ENCODE peak calls at places on chromosomes 11 and 22, in seven cellular contexts. P is B cell; L is tibial artery; I is neural progenitor cell; E is activated CD4-positive, alpha-beta T cell treated with anti-CD3 and anti-CD28 coated beads, Interleukin-2, amount 50 U/mL, for 1 hour; X is EL; D is Right ventricle myocardium inferior. H is an unnamed sample.

GRCh38 chr22:20052309-20053250 is 27.5 kb upstream of the DGCR8 start:
- DNase-seq in P (no peak), E (no peak), D (peak; percentile 64), X (no peak), L (no peak), I (no peak), H (peak; percentile 16)

GRCh38 chr11:45217991-45218390 is 68.2 kb downstream of the SYT13 start:
- DNase-seq in E (no peak), P (no peak), X (peak; percentile 4), L (no peak), I (no peak), D (no peak), H (peak; percentile 33)

GRCh38 chr11:113317297-113317696 is 2.9 kb downstream of the TTC12 start:
- DNase-seq in D (no peak), P (no peak), L (no peak), E (no peak), I (no peak), X (no peak), H (no peak)

GRCh38 chr11:24575392-24575791 is 78.5 kb downstream of the LUZP2 start:
- DNase-seq in D (no peak), E (no peak), X (peak; percentile 60), I (no peak), L (no peak), P (no peak), H (peak; percentile 44)

GRCh38 chr11:134245434-134245833 is 7.7 kb downstream of the THYN1 start:
- DNase-seq in L (no peak), I (no peak), X (no peak), P (no peak), D (no peak), E (no peak), H (no peak)

GRCh38 chr11:78798567-78799170 is 224.0 kb upstream of the NARS2 start:
- DNase-seq in X (peak; percentile 60), D (peak; percentile 81), P (no peak), L (peak; percentile 88), I (peak; percentile 79), E (peak; percentile 1), H (peak; percentile 52)

GRCh38 chr11:116312560-116313340 is 460.0 kb downstream of the BUD13 start:
- DNase-seq in X (peak; percentile 4), I (peak; percentile 42), L (peak; percentile 80), E (no peak), P (no peak), D (peak; percentile 89), H (no peak)

GRCh38 chr11:120134106-120134930 is 3.6 kb downstream of the TRIM29 start:
- DNase-seq in L (peak; percentile 53), X (no peak), E (no peak), P (peak; percentile 7), D (peak; percentile 30), I (no peak), H (no peak)

GRCh38 chr11:117604349-117604995 is 192.5 kb downstream of the DSCAML1 start:
- DNase-seq in E (no peak), D (no peak), X (peak; percentile 37), L (no peak), I (no peak), P (no peak), H (peak; percentile 3)

GRCh38 chr11:11463397-11463796 is 110.3 kb upstream of the CSNK2A3 start:
- DNase-seq in I (no peak), E (no peak), X (no peak), P (no peak), D (no peak), L (no peak), H (no peak)

GRCh38 chr22:42673898-42674390 is 24.8 kb upstream of the CYB5R3 start:
- DNase-seq in I (no peak), E (no peak), P (no peak), D (no peak), L (no peak), X (no peak), H (no peak)

GRCh38 chr11:130774703-130775102 is 141.6 kb downstream of the SNX19 start:
- DNase-seq in P (no peak), E (no peak), D (no peak), I (no peak), L (no peak), X (no peak), H (no peak)

GRCh38 chr22:46139895-46140350 is 10.4 kb upstream of the PPARA start:
- DNase-seq in P (no peak), I (no peak), E (no peak), X (no peak), L (no peak), D (no peak), H (no peak)

GRCh38 chr11:94805994-94806393 is 37.8 kb downstream of the AMOTL1 start:
- DNase-seq in D (no peak), E (no peak), X (no peak), I (no peak), P (no peak), L (no peak), H (no peak)

GRCh38 chr11:129580278-129580677 is 204.6 kb downstream of the BARX2 start:
- DNase-seq in E (no peak), L (no peak), I (no peak), X (no peak), P (no peak), D (no peak), H (no peak)

GRCh38 chr11:113591122-113591521 is 115.0 kb downstream of the TMPRSS5 start:
- DNase-seq in D (no peak), X (no peak), I (peak; percentile 31), P (no peak), L (no peak), E (no peak), H (no peak)

GRCh38 chr22:22609271-22609670 is 35.1 kb upstream of the GGTLC2 start:
- DNase-seq in X (no peak), D (no peak), E (no peak), P (no peak), L (no peak), I (no peak), H (no peak)

GRCh38 chr22:27866136-27867091 is 52.6 kb downstream of the PITPNB start:
- DNase-seq in D (no peak), P (no peak), E (no peak), L (peak; percentile 80), X (peak; percentile 92), I (no peak), H (peak; percentile 77)

GRCh38 chr11:80155412-80156017 is 714.7 kb upstream of the TENM4 start:
- DNase-seq in D (no peak), X (peak; percentile 47), I (peak; percentile 65), L (no peak), E (no peak), P (no peak), H (peak; percentile 49)

GRCh38 chr11:121801796-121802195 is 314.2 kb downstream of the BLID start:
- DNase-seq in I (no peak), X (no peak), E (no peak), L (no peak), D (no peak), P (no peak), H (no peak)

GRCh38 chr11:86696004-86696403 is 23.6 kb upstream of the ME3 start:
- DNase-seq in L (no peak), I (no peak), D (no peak), P (no peak), E (no peak), X (peak; percentile 96), H (peak; percentile 94)

GRCh38 chr11:76161261-76161961 is 44.9 kb downstream of the WNT11 start:
- DNase-seq in E (no peak), D (peak; percentile 70), L (no peak), P (peak; percentile 30), X (peak; percentile 18), I (peak; percentile 40), H (no peak)

GRCh38 chr22:20438066-20438677 is 547 bp upstream of the SCARF2 start:
- DNase-seq in D (peak; percentile 69), X (peak; percentile 42), P (peak; percentile 60), I (peak; percentile 57), L (peak; percentile 77), E (no peak), H (no peak)

GRCh38 chr11:46309669-46310288 is 32.3 kb downstream of the CREB3L1 start:
- DNase-seq in X (no peak), L (no peak), D (no peak), P (no peak), I (no peak), E (no peak), H (peak; percentile 56)

H was measured in epithelial cell of esophagus.